ENCODE peak calls at places on chromosomes 3 and 15, in six cellular contexts. U is trophoblast cell, Z is psoas muscle, M is upper lobe of right lung, E is brain microvascular endothelial cell, O is A549. D is an unnamed sample.

GRCh38 chr3:52490938-52491526 is 4.1 kb upstream of the STAB1 start:
- DNase-seq in Z (peak), O (no peak), E (peak), M (no peak), U (no peak), D (peak)

GRCh38 chr3:190225186-190225692 is 97.0 kb downstream of the CLDN1 start:
- DNase-seq in Z (no peak), U (peak), M (no peak), E (peak), O (peak), D (no peak)

GRCh38 chr15:53739651-53740050 is 19.8 kb downstream of the WDR72 start:
- DNase-seq in Z (no peak), O (no peak), U (no peak), M (no peak), E (no peak), D (no peak)

GRCh38 chr15:39919740-39920509 is at the start of gene GPR176:
- DNase-seq in M (peak), Z (peak), O (peak), E (peak), U (peak), D (peak)

GRCh38 chr3:155853214-155854146 is 747 bp downstream of the SLC33A1 start:
- DNase-seq in U (peak), E (no peak), M (peak), Z (peak), O (peak), D (peak)

GRCh38 chr3:37620071-37620635 is 241.5 kb upstream of the CTDSPL start:
- DNase-seq in U (no peak), Z (no peak), M (no peak), O (no peak), E (no peak), D (no peak)

GRCh38 chr3:89353465-89353864 is 246.0 kb downstream of the EPHA3 start:
- DNase-seq in Z (no peak), O (no peak), M (no peak), U (peak), E (no peak), D (no peak)

GRCh38 chr15:51232581-51232980 is 105.8 kb downstream of the CYP19A1 start:
- DNase-seq in O (no peak), M (no peak), Z (no peak), U (peak), E (no peak), D (no peak)

GRCh38 chr3:49466047-49466446 is 4.0 kb upstream of the DAG1 start:
- DNase-seq in U (peak), M (no peak), O (no peak), E (no peak), Z (no peak), D (no peak)

GRCh38 chr15:29034151-29034550 is 148.4 kb downstream of the APBA2 start:
- DNase-seq in M (no peak), U (no peak), E (no peak), Z (no peak), O (no peak), D (no peak)

GRCh38 chr3:85481411-85482192 is 522.8 kb downstream of the CADM2 start:
- DNase-seq in Z (no peak), E (no peak), M (no peak), O (no peak), U (no peak), D (no peak)

GRCh38 chr3:48468329-48468731 is 21.8 kb downstream of the ATRIP start:
- DNase-seq in Z (no peak), O (no peak), M (no peak), E (no peak), U (no peak), D (no peak)

GRCh38 chr3:59925946-59926345 is 876.1 kb upstream of the CFAP20DC start:
- DNase-seq in M (no peak), Z (no peak), O (no peak), U (peak), E (no peak), D (no peak)

GRCh38 chr3:62538706-62539356 is 165.5 kb upstream of the FEZF2 start:
- DNase-seq in O (no peak), E (no peak), M (no peak), Z (no peak), U (no peak), D (no peak)

DNA sequence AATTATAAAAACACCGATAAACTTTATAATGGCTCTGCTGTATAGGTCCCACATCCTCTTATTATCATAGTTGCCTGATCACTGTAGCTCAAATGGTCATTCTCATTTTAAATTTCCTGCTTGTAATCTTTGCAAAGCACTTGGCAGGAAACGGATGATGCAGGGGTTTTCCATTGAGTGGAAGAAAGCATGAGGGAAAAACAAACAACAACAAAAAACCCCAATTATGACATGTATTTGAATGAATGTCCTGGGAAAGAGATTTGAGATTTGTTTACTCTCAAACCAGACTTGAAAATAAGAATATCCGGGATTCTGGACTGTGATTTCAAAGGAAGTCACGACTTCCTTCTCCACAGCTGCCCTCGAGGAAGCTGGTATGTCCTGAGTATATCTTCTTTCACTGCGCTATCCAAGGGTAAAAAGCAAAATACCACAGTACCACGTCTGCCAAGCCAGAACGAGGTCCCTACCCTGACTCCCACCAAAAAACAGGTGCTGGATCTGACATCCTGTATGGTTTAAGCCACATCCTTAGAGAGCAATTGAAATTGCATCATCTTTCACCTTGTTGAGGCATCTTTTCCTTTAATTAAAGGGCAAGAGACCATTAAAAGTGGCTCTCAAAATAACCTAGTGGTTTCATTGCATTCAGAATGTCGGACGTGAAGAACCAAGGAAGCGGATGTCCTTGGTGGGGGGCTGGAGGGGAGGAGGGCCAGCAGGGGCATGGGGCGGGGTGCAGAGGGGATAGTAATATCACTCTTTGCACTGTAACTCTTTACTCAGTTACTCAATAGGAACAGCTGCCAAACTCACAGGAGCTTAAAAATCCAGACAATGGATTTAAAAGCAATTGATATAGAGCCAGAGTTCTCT is 13.5 kb upstream of the TIPIN start:
- DNase-seq in E (no peak), M (no peak), U (no peak), O (peak), Z (no peak), D (no peak)
- H3K4me3 ChIP-seq in E (peak), M (peak), U (no peak), O (peak), Z (peak), D (peak)

DNA sequence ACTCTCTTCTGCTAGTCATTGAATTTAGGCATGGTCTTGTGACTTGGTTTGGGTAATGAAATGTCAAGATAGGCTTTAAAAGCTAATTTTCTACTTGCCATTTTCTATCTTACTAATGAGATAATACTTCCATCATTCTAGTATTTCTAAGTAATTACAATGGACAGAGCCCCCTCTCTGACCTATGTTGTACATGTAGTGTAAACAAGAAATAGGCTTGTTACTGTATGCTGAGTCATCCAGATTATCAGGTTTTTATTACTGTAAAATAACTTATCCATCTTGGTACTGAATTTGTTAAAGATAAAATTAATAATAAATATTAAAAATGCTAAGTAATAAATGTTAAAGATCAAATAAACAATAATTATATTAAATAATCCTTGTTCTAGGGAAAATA is 770.9 kb upstream of the BCHE start:
- DNase-seq in M (no peak), O (no peak), Z (no peak), E (no peak), U (no peak), D (no peak)
- H3K27ac ChIP-seq in M (no peak), O (no peak), Z (no peak), E (no peak), U (no peak), D (no peak)

DNA sequence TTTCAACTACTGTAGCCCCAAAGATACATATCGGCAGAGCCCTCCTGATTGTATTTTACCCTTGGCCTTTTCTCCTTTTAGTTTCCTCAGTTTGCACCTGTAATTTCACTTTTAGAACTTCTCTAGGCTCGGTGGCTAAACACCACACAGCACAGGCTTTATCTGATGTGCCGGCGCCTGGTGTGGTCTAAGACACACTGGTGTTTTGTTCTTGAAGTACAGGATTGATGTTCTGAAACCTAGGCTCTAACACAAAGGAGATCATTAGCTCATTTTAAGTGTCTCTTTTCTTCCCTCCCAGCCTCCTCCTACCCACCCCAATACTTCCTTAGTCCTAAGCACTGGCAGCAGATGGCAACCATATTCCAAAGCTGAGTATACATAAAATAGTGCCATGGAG is 71.0 kb downstream of the TIGIT start:
- DNase-seq in E (no peak), Z (no peak), U (no peak), M (no peak), O (no peak), D (no peak)
- H3K4me3 ChIP-seq in E (no peak), Z (no peak), U (no peak), M (no peak), O (no peak), D (no peak)

GRCh38 chr3:19506171-19506570 is 357.9 kb downstream of the KCNH8 start:
- DNase-seq in E (no peak), U (no peak), Z (no peak), O (no peak), M (no peak), D (no peak)
- H3K27ac ChIP-seq in E (no peak), U (no peak), Z (no peak), O (no peak), M (no peak), D (no peak)

GRCh38 chr3:126523745-126524428 is at the start of gene CHST13:
- DNase-seq in E (no peak), M (peak), Z (peak), O (peak), U (peak), D (peak)
- H3K4me3 ChIP-seq in E (peak), M (peak), Z (peak), O (peak), U (peak), D (peak)